ENCODE peak calls at places on chromosomes 2 and 18, in ten cellular contexts. B, G, H, T, X, M, Q, K, V and D are unnamed samples.
A peak's percentile ranks its signal among the peaks of the same experiment; 100 is the strongest.

GRCh38 chr2:67057901-67058703 is 339.0 kb upstream of the ETAA1 start:
- DNase-seq in X (peak; percentile 7), V (no peak), B (no peak), K (no peak), G (no peak), Q (peak; percentile 52), M (peak; percentile 70), H (no peak), T (no peak), D (no peak)

GRCh38 chr2:5227062-5227699 is 465.0 kb upstream of the SOX11 start:
- DNase-seq in G (no peak), V (no peak), Q (no peak), M (no peak), T (peak; percentile 16), X (no peak), H (no peak), K (no peak), B (no peak), D (no peak)

GRCh38 chr18:31774477-31774785 is 13.8 kb upstream of the SLC25A52 start:
- DNase-seq in H (no peak), G (no peak), Q (no peak), X (no peak), V (no peak), B (no peak), T (no peak), M (no peak), K (no peak), D (peak; percentile 52)

GRCh38 chr2:100260712-100261620 is 61.3 kb downstream of the LONRF2 start:
- DNase-seq in M (peak; percentile 81), X (peak; percentile 82), G (no peak), Q (peak; percentile 74), V (no peak), K (peak; percentile 86), T (peak; percentile 63), B (peak; percentile 75), H (peak; percentile 45), D (peak; percentile 64)

GRCh38 chr2:46230115-46230571 is 67.1 kb upstream of the EPAS1 start:
- DNase-seq in G (no peak), B (peak; percentile 77), H (no peak), M (no peak), Q (no peak), V (no peak), K (peak; percentile 34), X (no peak), T (no peak), D (peak; percentile 67)

GRCh38 chr2:150787353-150788098 is 300.1 kb upstream of the RND3 start:
- DNase-seq in H (no peak), M (no peak), K (no peak), V (no peak), Q (no peak), G (no peak), X (no peak), T (no peak), B (no peak), D (no peak)

GRCh38 chr18:2641638-2642037 is 13.9 kb upstream of the SMCHD1 start:
- DNase-seq in M (peak; percentile 46), X (peak; percentile 37), B (no peak), G (no peak), Q (peak; percentile 50), K (no peak), H (no peak), T (no peak), V (no peak), D (peak; percentile 81)

GRCh38 chr2:119487434-119488244 is 36.6 kb downstream of the SCTR start:
- DNase-seq in G (no peak), T (no peak), V (no peak), B (no peak), Q (no peak), M (no peak), H (peak; percentile 76), K (no peak), X (no peak), D (no peak)

GRCh38 chr18:2901405-2901989 is 54.7 kb downstream of the EMILIN2 start:
- DNase-seq in G (peak; percentile 74), B (no peak), V (no peak), X (peak; percentile 85), T (no peak), K (no peak), Q (no peak), M (peak; percentile 90), H (no peak), D (no peak)

GRCh38 chr2:128440087-128440665 is 121.5 kb upstream of the HS6ST1 start:
- DNase-seq in B (no peak), V (no peak), H (peak; percentile 21), M (no peak), G (no peak), X (no peak), Q (no peak), T (no peak), K (no peak), D (no peak)

GRCh38 chr18:36017232-36017631 is 44.8 kb downstream of the RMP24 start:
- DNase-seq in T (no peak), K (no peak), X (no peak), G (no peak), H (no peak), B (no peak), M (peak; percentile 12), Q (no peak), V (no peak), D (no peak)

DNA sequence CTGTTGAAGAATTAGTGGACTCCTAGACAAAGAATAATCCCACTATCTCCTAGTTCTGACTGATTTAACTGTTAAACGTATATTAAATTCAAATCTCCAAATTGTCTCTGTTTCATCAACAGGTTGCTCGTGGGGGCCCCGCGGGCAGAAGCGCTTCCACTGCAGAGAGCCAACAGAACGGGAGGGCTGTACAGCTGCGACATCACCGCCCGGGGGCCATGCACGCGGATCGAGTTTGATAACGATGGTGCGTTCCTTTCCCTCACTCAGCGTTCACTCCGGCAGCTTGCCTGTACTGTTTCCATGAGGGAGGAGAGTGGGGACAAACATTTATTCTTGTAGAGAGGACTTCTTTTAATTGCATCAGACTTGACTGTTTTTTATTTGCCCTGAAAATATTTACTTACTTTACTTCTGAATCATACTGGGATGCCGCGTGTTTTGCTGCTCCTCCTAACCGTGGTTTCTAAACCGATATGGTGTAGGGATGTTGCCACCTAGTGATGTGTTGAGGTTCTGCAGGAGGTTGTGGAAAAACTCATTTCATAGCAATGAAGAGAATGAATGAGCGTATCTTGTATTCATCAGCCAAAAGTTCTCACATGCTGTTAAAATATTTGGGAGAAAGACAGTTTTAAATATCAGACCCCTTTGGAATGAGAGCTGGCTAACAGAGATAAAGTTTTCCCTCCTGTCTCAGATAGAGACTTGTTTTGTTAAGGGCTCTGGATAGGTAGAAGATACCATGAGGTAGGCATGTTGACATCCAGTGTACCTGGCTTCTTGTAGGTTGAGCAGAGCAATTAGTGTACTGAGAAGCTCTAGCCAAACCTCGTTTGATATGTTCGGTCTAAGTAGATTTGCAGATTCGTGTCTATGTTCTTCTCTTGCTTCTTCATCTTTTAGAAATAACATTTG is 38.3 kb downstream of the ITGA6 start:
- DNase-seq in K (peak; percentile 84), X (peak; percentile 94), T (peak; percentile 58), H (peak; percentile 72), V (no peak), Q (peak; percentile 88), B (peak; percentile 59), M (peak; percentile 90), G (peak; percentile 38), D (peak; percentile 69)
- H3K4me3 ChIP-seq in K (no peak overlapping the region), X (peak overlapping the region; percentile 63), T (peak overlapping the region; percentile 32), H (no peak overlapping the region), V (peak overlapping the region; percentile 21), Q (no peak overlapping the region), B (peak overlapping the region; percentile 22), M (peak overlapping the region; percentile 64), G (peak overlapping the region; percentile 33), D (no peak overlapping the region)

GRCh38 chr2:103615706-103616105 is 853.9 kb downstream of the TMEM182 start:
- DNase-seq in V (no peak), Q (no peak), G (no peak), T (no peak), M (no peak), X (no peak), B (no peak), K (no peak), H (no peak), D (no peak)

GRCh38 chr2:103616891-103617290 is 855.1 kb downstream of the TMEM182 start:
- DNase-seq in X (no peak), T (no peak), V (no peak), K (no peak), M (no peak), H (no peak), B (no peak), Q (no peak), G (no peak), D (no peak)
- H3K4me3 ChIP-seq in X (no peak overlapping the region), T (no peak overlapping the region), V (no peak overlapping the region), K (no peak overlapping the region), M (no peak overlapping the region), H (no peak overlapping the region), B (no peak overlapping the region), Q (no peak overlapping the region), G (no peak overlapping the region), D (no peak overlapping the region)

DNA sequence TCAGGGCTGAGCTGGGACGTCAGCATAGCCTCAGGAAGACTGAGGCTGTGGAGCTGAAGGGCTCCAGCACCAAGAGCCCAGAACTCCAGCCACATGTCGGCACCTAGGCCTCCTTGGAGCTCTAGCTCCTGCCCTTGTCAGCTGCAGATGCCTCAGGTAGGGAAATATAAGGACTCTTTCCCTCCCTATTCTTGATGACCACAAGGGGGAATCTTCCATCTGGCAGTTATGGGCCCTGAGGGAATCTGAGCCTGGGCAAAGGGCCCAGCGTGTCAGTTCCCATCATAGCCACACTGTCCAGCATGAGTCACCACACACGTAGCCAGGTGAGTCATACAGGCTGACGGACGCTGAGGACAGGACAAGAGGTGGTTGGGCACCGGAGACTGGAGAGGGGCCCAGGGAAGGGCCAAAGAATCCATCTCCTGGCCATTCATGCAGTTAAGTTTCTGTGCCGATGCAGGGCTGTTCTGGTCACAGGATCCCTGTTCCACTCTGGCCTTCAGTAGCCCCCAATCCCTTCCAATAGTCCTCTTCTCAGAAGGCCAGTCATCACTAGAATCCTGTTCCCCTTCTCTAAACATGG is 1.8 kb downstream of the MPV17 start:
- DNase-seq in G (peak; percentile 95), V (no peak), Q (peak; percentile 97), K (peak; percentile 78), X (peak; percentile 99), B (peak; percentile 96), H (peak; percentile 80), T (peak; percentile 97), M (peak; percentile 98), D (no peak)
- H3K4me3 ChIP-seq in G (no peak overlapping the region), V (no peak overlapping the region), Q (no peak overlapping the region), K (no peak overlapping the region), X (peak overlapping the region; percentile 97), B (peak overlapping the region; percentile 84), H (no peak overlapping the region), T (peak overlapping the region; percentile 94), M (peak overlapping the region; percentile 39), D (no peak overlapping the region)

DNA sequence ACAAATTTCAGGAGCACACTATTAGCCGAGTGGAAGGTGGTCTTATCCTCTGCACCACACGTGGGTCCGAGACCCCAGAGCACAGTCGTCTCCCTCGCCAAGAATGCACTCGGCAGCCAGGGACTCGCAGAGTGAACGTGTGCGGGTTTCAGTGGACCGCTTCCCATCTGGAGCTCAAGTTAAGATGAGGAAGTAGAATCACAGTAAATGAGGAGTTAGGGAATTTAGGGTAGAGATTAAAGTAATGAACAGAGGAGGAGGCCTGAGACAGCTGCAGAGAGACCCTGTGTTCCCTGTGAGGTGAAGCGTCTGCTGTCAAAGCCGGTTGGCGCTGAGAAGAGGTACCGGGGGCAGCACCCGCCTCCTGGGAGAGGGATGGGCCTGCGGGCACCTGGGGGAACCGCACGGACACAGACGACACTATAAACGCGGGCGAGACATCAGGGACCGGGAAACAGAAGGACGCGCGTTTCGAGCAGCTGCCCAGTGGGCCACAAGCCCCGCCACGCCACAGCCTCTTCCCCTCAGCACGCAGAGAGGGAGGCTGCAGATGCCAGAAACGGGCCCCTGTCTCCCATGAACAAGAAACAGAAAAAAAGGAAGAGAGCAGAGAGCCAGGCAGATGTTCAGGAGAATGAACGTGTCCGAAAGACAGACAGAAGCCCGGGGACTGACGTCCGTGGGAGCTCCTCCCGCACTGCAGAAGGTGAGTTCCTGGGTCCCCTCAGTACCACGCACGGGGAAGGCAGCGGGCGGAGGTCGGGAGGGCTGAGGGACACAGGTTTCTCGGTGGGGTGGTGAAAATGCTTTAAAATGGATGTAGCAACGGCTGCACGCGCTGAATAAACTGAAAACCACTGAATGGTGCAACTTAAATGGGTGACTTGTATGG is 5.4 kb upstream of the KCNG2 start:
- DNase-seq in M (no peak), Q (no peak), X (no peak), K (no peak), V (no peak), G (no peak), B (peak; percentile 30), H (no peak), T (no peak), D (no peak)
- H3K4me3 ChIP-seq in M (peak overlapping the region; percentile 32), Q (no peak overlapping the region), X (peak overlapping the region; percentile 44), K (no peak overlapping the region), V (no peak overlapping the region), G (no peak overlapping the region), B (no peak overlapping the region), H (no peak overlapping the region), T (peak overlapping the region; percentile 6), D (no peak overlapping the region)